ENCODE peak calls at places on chromosomes 1 and 21, in seven cellular contexts. X, I, B, Z, O, V and P are unnamed samples.

GRCh38 chr21:25369524-25370300 is 237.6 kb downstream of the MRPL39 start:
- DNase-seq in X (no peak), I (no peak), B (no peak), Z (peak; percentile 65), O (peak; percentile 56), V (peak; percentile 46), P (no peak)

GRCh38 chr1:239795289-239795688 is 296.4 kb upstream of the FMN2 start:
- DNase-seq in X (no peak), I (no peak), B (no peak), Z (no peak), O (no peak), V (no peak), P (no peak)

GRCh38 chr1:2611621-2612437 is 21.0 kb downstream of the MMEL1 start:
- DNase-seq in X (no peak), I (no peak), B (no peak), Z (no peak), O (no peak), V (no peak), P (no peak)

GRCh38 chr1:46278807-46279206 is 24.6 kb downstream of the LRRC41 start:
- DNase-seq in X (no peak), I (no peak), B (no peak), Z (no peak), O (no peak), V (no peak), P (no peak)

GRCh38 chr1:70436617-70437236 is 25.7 kb downstream of the CTH start:
- DNase-seq in X (no peak), I (no peak), B (no peak), Z (peak; percentile 28), O (peak; percentile 63), V (no peak), P (no peak)

GRCh38 chr1:91038582-91038981 is 16.7 kb upstream of the ZNF644 start:
- DNase-seq in X (no peak), I (no peak), B (no peak), Z (no peak), O (no peak), V (no peak), P (no peak)

GRCh38 chr1:212607206-212607923 is 1.2 kb upstream of the ATF3 start:
- DNase-seq in X (peak; percentile 8), I (peak; percentile 13), B (no peak), Z (no peak), O (no peak), V (no peak), P (peak; percentile 21)

GRCh38 chr1:225712391-225712790 is 59.5 kb upstream of the ENAH start:
- DNase-seq in X (no peak), I (no peak), B (no peak), Z (no peak), O (peak; percentile 46), V (no peak), P (no peak)

GRCh38 chr1:245255783-245256182 is 101.0 kb downstream of the KIF26B start:
- DNase-seq in X (no peak), I (no peak), B (no peak), Z (no peak), O (no peak), V (no peak), P (no peak)

GRCh38 chr1:156904187-156904959 is 10.9 kb downstream of the PEAR1 start:
- DNase-seq in X (no peak), I (no peak), B (no peak), Z (no peak), O (no peak), V (no peak), P (no peak)

GRCh38 chr1:28640766-28641165 is 2.1 kb downstream of the TAF12 start:
- DNase-seq in X (no peak), I (no peak), B (no peak), Z (no peak), O (no peak), V (no peak), P (no peak)

GRCh38 chr1:206905295-206906164 is 8.3 kb downstream of the IL24 start:
- DNase-seq in X (no peak), I (no peak), B (no peak), Z (peak; percentile 85), O (peak; percentile 86), V (peak; percentile 94), P (no peak)

GRCh38 chr1:12174789-12175455 is 8.1 kb downstream of the TNFRSF1B start:
- DNase-seq in X (no peak), I (no peak), B (no peak), Z (no peak), O (no peak), V (no peak), P (no peak)

GRCh38 chr21:42198949-42199348 is 20.0 kb upstream of the ABCG1 start:
- DNase-seq in X (no peak), I (no peak), B (no peak), Z (no peak), O (no peak), V (no peak), P (no peak)

GRCh38 chr1:209674957-209675566 is at the start of gene G0S2:
- DNase-seq in X (peak; percentile 21), I (peak; percentile 31), B (no peak), Z (no peak), O (peak; percentile 55), V (peak; percentile 7), P (no peak)

GRCh38 chr1:229753764-229754553 is 127.9 kb downstream of the URB2 start:
- DNase-seq in X (no peak), I (no peak), B (no peak), Z (no peak), O (no peak), V (no peak), P (no peak)

GRCh38 chr1:200388791-200389190 is 21.0 kb downstream of the ZNF281 start:
- DNase-seq in X (no peak), I (no peak), B (no peak), Z (no peak), O (no peak), V (no peak), P (no peak)

GRCh38 chr1:205058853-205059252 is 15.8 kb downstream of the CNTN2 start:
- DNase-seq in X (no peak), I (no peak), B (no peak), Z (no peak), O (no peak), V (no peak), P (no peak)

GRCh38 chr1:154616659-154617345 is 8.8 kb upstream of the ADAR start:
- DNase-seq in X (no peak), I (no peak), B (no peak), Z (no peak), O (no peak), V (no peak), P (no peak)